ENCODE peak calls at places on chromosomes 13 and 19, in ten cellular contexts. S is PC-9, C is bronchial epithelial cell, F is cardiac fibroblast, D is tibial artery, O is A549, H is psoas muscle, J is AG04450, K is heart right ventricle, M is A673. Q is an unnamed sample.

GRCh38 chr19:40588926-40589569 is 12.1 kb upstream of the LTBP4 start:
- DNase-seq in O (no peak), S (no peak), H (no peak), F (no peak), C (no peak), M (no peak), J (no peak), K (no peak), D (no peak), Q (no peak)

GRCh38 chr19:4083677-4084546 is 17.2 kb upstream of the ZBTB7A start:
- DNase-seq in S (peak), M (no peak), D (no peak), C (no peak), O (no peak), K (no peak), F (no peak), J (no peak), H (peak), Q (no peak)

GRCh38 chr19:45402469-45403070 is 2.3 kb downstream of the PPP1R13L start:
- DNase-seq in K (peak), S (no peak), J (no peak), C (peak), F (peak), O (peak), H (no peak), D (no peak), M (no peak), Q (no peak)

GRCh38 chr19:42023943-42024260 is 29.9 kb upstream of the ATP1A3 start:
- DNase-seq in O (no peak), F (no peak), C (no peak), M (no peak), J (no peak), K (no peak), S (no peak), H (no peak), D (no peak), Q (no peak)

GRCh38 chr19:48510421-48511268 is 990 bp downstream of the LMTK3 start:
- DNase-seq in J (no peak), D (no peak), S (peak), M (peak), K (peak), C (peak), F (peak), O (peak), H (peak), Q (no peak)

GRCh38 chr13:57568865-57569264 is 62.7 kb upstream of the PCDH17 start:
- DNase-seq in C (no peak), M (no peak), O (no peak), S (no peak), J (no peak), F (no peak), D (no peak), H (no peak), K (no peak), Q (no peak)

GRCh38 chr19:40245506-40246128 is 19.1 kb upstream of the CCNP start:
- DNase-seq in F (no peak), D (no peak), M (no peak), S (no peak), O (no peak), H (no peak), C (no peak), J (no peak), K (no peak), Q (no peak)

GRCh38 chr19:8456064-8456463 is 11.3 kb downstream of the HNRNPM start:
- DNase-seq in J (no peak), K (no peak), C (no peak), F (no peak), M (no peak), O (peak), S (no peak), D (no peak), H (no peak), Q (no peak)

GRCh38 chr13:78121459-78122348 is 203.1 kb upstream of the EDNRB start:
- DNase-seq in M (peak), D (no peak), C (peak), S (no peak), O (peak), J (no peak), F (peak), K (no peak), H (no peak), Q (no peak)

GRCh38 chr13:75195479-75196111 is 286.4 kb downstream of the TBC1D4 start:
- DNase-seq in C (no peak), S (no peak), O (no peak), F (peak), J (no peak), M (no peak), D (no peak), K (no peak), H (no peak), Q (no peak)

GRCh38 chr19:18157465-18158063 is 4.6 kb downstream of the PIK3R2 start:
- DNase-seq in D (no peak), M (no peak), H (peak), C (peak), J (no peak), O (no peak), K (no peak), F (no peak), S (no peak), Q (no peak)

GRCh38 chr13:57635541-57635940 is 4.0 kb downstream of the PCDH17 start:
- DNase-seq in M (no peak), S (no peak), C (no peak), K (no peak), D (no peak), F (no peak), O (no peak), H (no peak), J (no peak), Q (no peak)

GRCh38 chr13:95793018-95793555 is 116.1 kb downstream of the DNAJC3 start:
- DNase-seq in H (no peak), S (no peak), J (no peak), K (no peak), D (no peak), C (peak), M (no peak), F (peak), O (no peak), Q (no peak)

GRCh38 chr19:16376241-16376640 is 51.6 kb downstream of the KLF2 start:
- DNase-seq in O (no peak), S (no peak), J (no peak), M (no peak), C (no peak), F (no peak), D (no peak), H (no peak), K (no peak), Q (no peak)

GRCh38 chr13:105464249-105464648 is 1071.2 kb downstream of the EFNB2 start:
- DNase-seq in F (no peak), K (no peak), D (no peak), M (no peak), O (no peak), C (peak), H (no peak), S (no peak), J (no peak), Q (no peak)

GRCh38 chr13:57630661-57631606 is 610 bp upstream of the PCDH17 start:
- DNase-seq in J (no peak), D (no peak), K (no peak), H (no peak), M (peak), S (no peak), F (no peak), C (peak), O (no peak), Q (no peak)

GRCh38 chr19:51564791-51565190 is 6.3 kb upstream of the ZNF175 start:
- DNase-seq in F (no peak), M (no peak), J (no peak), D (no peak), S (no peak), H (no peak), C (no peak), O (no peak), K (no peak), Q (no peak)

GRCh38 chr19:30161770-30162169 is 210.4 kb upstream of the ZNF536 start:
- DNase-seq in M (no peak), O (no peak), D (no peak), C (no peak), H (no peak), S (no peak), J (no peak), K (no peak), F (no peak), Q (no peak)

GRCh38 chr19:1237754-1238372 is at the start of gene CBARP:
- DNase-seq in C (no peak), H (peak), O (no peak), K (no peak), M (no peak), F (peak), D (no peak), S (no peak), J (no peak), Q (no peak)

GRCh38 chr13:108214511-108215383 is 589 bp downstream of the LIG4 start:
- DNase-seq in S (no peak), H (peak), F (peak), D (no peak), O (no peak), K (peak), J (no peak), M (no peak), C (peak), Q (no peak)

GRCh38 chr13:32530841-32531253 is 7.7 kb downstream of the N4BP2L2 start:
- DNase-seq in S (no peak), M (peak), H (no peak), F (peak), J (peak), C (no peak), K (no peak), O (no peak), D (no peak), Q (no peak)

GRCh38 chr19:48654299-48655059 is 8.5 kb upstream of the CA11 start:
- DNase-seq in D (no peak), S (no peak), F (no peak), H (no peak), J (no peak), C (no peak), M (peak), K (no peak), O (no peak), Q (no peak)

GRCh38 chr13:44879452-44880058 is 109.7 kb downstream of the NUFIP1 start:
- DNase-seq in K (no peak), D (no peak), C (peak), M (peak), S (peak), O (peak), J (no peak), F (peak), H (no peak), Q (no peak)

GRCh38 chr13:19596960-19597361 is 35.6 kb upstream of the TPTE2 start:
- DNase-seq in C (peak), H (no peak), D (no peak), S (no peak), O (peak), M (no peak), F (no peak), K (no peak), J (no peak), Q (no peak)

GRCh38 chr19:2059422-2060201 is 8.6 kb upstream of the MKNK2 start:
- DNase-seq in M (no peak), O (peak), K (peak), S (peak), J (no peak), H (peak), F (peak), D (peak), C (peak), Q (no peak)

GRCh38 chr19:5143471-5144411 is 174.8 kb downstream of the KDM4B start:
- DNase-seq in K (peak), D (no peak), S (no peak), J (no peak), M (no peak), F (no peak), O (no peak), H (peak), C (no peak), Q (no peak)

GRCh38 chr19:46718157-46718933 is 1.4 kb upstream of the PRKD2 start:
- DNase-seq in K (no peak), S (no peak), J (no peak), F (no peak), C (peak), D (no peak), O (peak), M (no peak), H (no peak), Q (no peak)

GRCh38 chr13:63107163-63107935 is 1691.7 kb upstream of the PCDH20 start:
- DNase-seq in M (no peak), C (peak), F (no peak), S (no peak), D (no peak), O (peak), J (peak), K (no peak), H (no peak), Q (no peak)

GRCh38 chr19:22622901-22623840 is 11.0 kb upstream of the ZNF492 start:
- DNase-seq in D (no peak), O (no peak), H (peak), S (no peak), K (peak), J (no peak), F (no peak), C (no peak), M (no peak), Q (no peak)

GRCh38 chr19:17762505-17763229 is 11.4 kb downstream of the FCHO1 start:
- DNase-seq in D (no peak), H (no peak), K (no peak), M (peak), O (peak), S (peak), J (no peak), C (peak), F (peak), Q (peak)

GRCh38 chr13:110520431-110521295 is 40.9 kb downstream of the RAB20 start:
- DNase-seq in C (no peak), H (peak), O (peak), D (peak), S (no peak), M (no peak), J (peak), F (peak), K (peak), Q (no peak)

GRCh38 chr13:72792640-72793039 is 10.7 kb downstream of the PIBF1 start:
- DNase-seq in H (no peak), D (no peak), F (no peak), C (no peak), J (no peak), O (no peak), K (no peak), S (no peak), M (no peak), Q (no peak)

GRCh38 chr13:22311734-22312404 is 641.0 kb downstream of the FGF9 start:
- DNase-seq in D (peak), C (no peak), O (no peak), K (peak), F (no peak), S (no peak), J (no peak), H (peak), M (no peak), Q (no peak)

GRCh38 chr13:102903659-102904407 is 58.0 kb downstream of the ERCC5 start:
- DNase-seq in F (peak), M (peak), H (no peak), C (peak), D (no peak), K (no peak), S (peak), O (peak), J (no peak), Q (no peak)

GRCh38 chr19:44626067-44626624 is 12.8 kb downstream of the IGSF23 start:
- DNase-seq in S (peak), M (no peak), K (no peak), O (peak), C (peak), F (peak), H (no peak), D (no peak), J (peak), Q (no peak)

GRCh38 chr13:23349127-23349897 is 84.2 kb downstream of the SACS start:
- DNase-seq in D (no peak), M (no peak), C (no peak), H (no peak), J (no peak), K (no peak), F (peak), S (no peak), O (no peak), Q (no peak)

GRCh38 chr13:48304132-48304876 is 753 bp downstream of the RB1 start:
- DNase-seq in K (peak), D (peak), J (peak), O (peak), S (peak), H (no peak), M (peak), F (peak), C (peak), Q (no peak)

GRCh38 chr13:48303331-48304131 is at the start of gene RB1:
- DNase-seq in C (peak), K (peak), F (peak), M (peak), D (peak), S (peak), O (peak), H (peak), J (peak), Q (peak)

GRCh38 chr13:48299591-48299990 is 4.0 kb upstream of the RB1 start:
- DNase-seq in C (no peak), D (no peak), K (no peak), F (no peak), H (no peak), J (no peak), M (no peak), O (no peak), S (no peak), Q (no peak)

GRCh38 chr13:48297131-48297786 is 6.3 kb upstream of the RB1 start:
- DNase-seq in K (no peak), M (no peak), O (no peak), H (no peak), J (no peak), C (no peak), D (no peak), S (no peak), F (no peak), Q (no peak)

GRCh38 chr13:48302920-48303330 is 626 bp upstream of the RB1 start:
- DNase-seq in C (peak), F (no peak), K (no peak), O (no peak), J (no peak), H (no peak), M (no peak), S (no peak), D (no peak), Q (no peak)
- TF ChIP-seq CTCF in C (no peak), F (no peak), K (no peak), O (no peak), J (no peak), H (no peak), M (no peak), S (no peak), D (no peak), Q (no peak)

GRCh38 chr13:50268500-50268899 is 253.3 kb downstream of the KCNRG start:
- DNase-seq in C (no peak), M (peak), O (no peak), K (no peak), D (no peak), F (peak), S (no peak), J (no peak), H (no peak), Q (no peak)
- TF ChIP-seq CTCF in C (no peak), M (peak), O (no peak), K (no peak), D (no peak), F (peak), S (peak), J (peak), H (no peak), Q (peak)

GRCh38 chr13:100987993-100988392 is 313.4 kb upstream of the TMTC4 start:
- DNase-seq in O (peak), M (peak), K (no peak), D (no peak), J (peak), H (no peak), F (no peak), S (no peak), C (no peak), Q (no peak)
- TF ChIP-seq CTCF in O (no peak), M (peak), K (no peak), D (no peak), J (peak), H (no peak), F (no peak), S (no peak), C (peak), Q (peak)

GRCh38 chr19:19732579-19733501 is at the start of gene ZNF14:
- DNase-seq in D (peak), S (peak), M (peak), J (peak), K (peak), F (peak), C (peak), H (peak), O (peak), Q (peak)
- TF ChIP-seq CTCF in D (no peak), S (no peak), M (peak), J (peak), K (peak), F (peak), C (peak), H (no peak), O (no peak), Q (no peak)

DNA sequence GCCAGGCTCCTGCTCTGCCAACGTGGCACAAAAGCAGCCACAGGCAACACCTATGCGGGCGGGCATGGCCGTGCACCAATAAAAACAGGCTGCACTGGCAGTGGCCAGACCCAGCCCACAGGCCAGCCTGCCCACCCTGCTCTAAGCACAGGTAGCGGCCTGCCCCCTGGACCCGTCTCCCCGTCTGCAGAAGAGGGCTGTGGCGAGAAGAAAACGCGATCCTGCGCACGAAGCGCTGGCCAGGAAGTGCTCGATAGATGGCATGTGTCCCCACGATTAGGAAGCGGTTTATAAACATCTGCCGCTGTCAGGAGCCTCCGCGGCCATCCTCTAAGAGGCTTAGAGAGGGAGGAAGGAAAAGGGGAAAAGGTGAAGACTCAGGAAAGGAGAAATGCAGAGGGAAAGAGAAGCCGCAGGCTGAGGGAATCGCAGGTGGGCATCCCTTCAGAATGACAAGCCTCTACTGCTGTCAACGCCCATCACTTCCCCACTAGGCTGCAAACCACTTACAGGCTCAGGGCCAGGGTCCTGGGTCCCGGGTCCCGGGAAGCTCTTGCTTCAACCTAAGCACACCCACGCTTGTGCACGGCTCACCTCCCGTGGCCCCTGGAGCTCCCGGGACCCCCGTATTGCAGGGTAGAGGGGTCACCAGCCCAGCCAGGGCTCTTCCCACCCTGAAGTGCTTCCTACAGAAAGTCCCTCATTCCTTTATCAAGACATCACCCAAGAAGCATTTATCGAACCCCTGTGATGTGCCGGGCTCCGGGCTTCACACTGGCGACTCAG is 10.5 kb downstream of the MLLT1 start:
- DNase-seq in C (no peak), H (no peak), K (no peak), S (no peak), F (no peak), D (no peak), M (no peak), O (no peak), J (no peak), Q (peak)
- TF ChIP-seq CTCF in C (no peak), H (no peak), K (no peak), S (no peak), F (no peak), D (no peak), M (no peak), O (no peak), J (no peak), Q (peak)